ENCODE peak calls at places on chromosomes 12 and 14, in four cellular contexts. One of them, this sample, is unnamed.

GRCh38 chr12:20367731-20368652 is at the start of gene PDE3A:
- DNase-seq in K562: no peak
- DNase-seq in GM12878: no peak
- DNase-seq in HepG2: no peak
- DNase-seq in this sample: peak; percentile 80

GRCh38 chr14:21072781-21073339 is 2.8 kb downstream of the ARHGEF40 start:
- DNase-seq in K562: no peak
- DNase-seq in GM12878: no peak
- DNase-seq in HepG2: no peak
- DNase-seq in this sample: no peak

GRCh38 chr14:70671652-70672327 is 30.1 kb downstream of the TTC9 start:
- DNase-seq in K562: no peak
- DNase-seq in GM12878: no peak
- DNase-seq in HepG2: no peak
- DNase-seq in this sample: no peak

GRCh38 chr14:31283568-31284252 is 76.1 kb upstream of the HECTD1 start:
- DNase-seq in K562: no peak
- DNase-seq in GM12878: no peak
- DNase-seq in HepG2: no peak
- DNase-seq in this sample: no peak

GRCh38 chr12:30877110-30877875 is 49.3 kb upstream of the TSPAN11 start:
- DNase-seq in K562: no peak
- DNase-seq in GM12878: no peak
- DNase-seq in HepG2: no peak
- DNase-seq in this sample: no peak

GRCh38 chr14:20802341-20803084 is at the start of gene RNASE1:
- DNase-seq in K562: peak; percentile 34
- DNase-seq in GM12878: no peak
- DNase-seq in HepG2: peak; percentile 33
- DNase-seq in this sample: no peak

GRCh38 chr12:113259499-113259953 is 38.3 kb downstream of the TPCN1 start:
- DNase-seq in K562: no peak
- DNase-seq in GM12878: no peak
- DNase-seq in HepG2: peak; percentile 78
- DNase-seq in this sample: peak; percentile 87

GRCh38 chr12:122963928-122964240 is 2.4 kb downstream of the ABCB9 start:
- DNase-seq in K562: no peak
- DNase-seq in GM12878: no peak
- DNase-seq in HepG2: no peak
- DNase-seq in this sample: no peak

GRCh38 chr12:91311081-91311480 is 128.5 kb upstream of the DCN start:
- DNase-seq in K562: no peak
- DNase-seq in GM12878: no peak
- DNase-seq in HepG2: no peak
- DNase-seq in this sample: no peak

GRCh38 chr12:34396861-34397590 is 374.7 kb downstream of the ALG10 start:
- DNase-seq in K562: peak; percentile 1
- DNase-seq in GM12878: no peak
- DNase-seq in HepG2: no peak
- DNase-seq in this sample: peak; percentile 1

GRCh38 chr14:51862839-51863235 is 2.4 kb downstream of the GNG2 start:
- DNase-seq in K562: no peak
- DNase-seq in GM12878: no peak
- DNase-seq in HepG2: no peak
- DNase-seq in this sample: no peak

GRCh38 chr14:51868405-51868804 is 8.0 kb downstream of the GNG2 start:
- DNase-seq in K562: no peak
- DNase-seq in GM12878: no peak
- DNase-seq in HepG2: no peak
- DNase-seq in this sample: no peak

GRCh38 chr14:51869426-51870113 is 9.2 kb downstream of the GNG2 start:
- DNase-seq in K562: no peak
- DNase-seq in GM12878: no peak
- DNase-seq in HepG2: no peak
- DNase-seq in this sample: no peak

GRCh38 chr14:51867753-51868152 is 7.3 kb downstream of the GNG2 start:
- DNase-seq in K562: no peak
- DNase-seq in GM12878: no peak
- DNase-seq in HepG2: no peak
- DNase-seq in this sample: no peak

GRCh38 chr14:51865953-51866747 is 5.7 kb downstream of the GNG2 start:
- DNase-seq in K562: no peak
- DNase-seq in GM12878: no peak
- DNase-seq in HepG2: no peak
- DNase-seq in this sample: no peak
- TF ChIP-seq FOXM1 in K562: no peak
- TF ChIP-seq FOXM1 in GM12878: peak; percentile 35
- TF ChIP-seq FOXM1 in HepG2: no peak
- TF ChIP-seq FOXM1 in this sample: no peak

DNA sequence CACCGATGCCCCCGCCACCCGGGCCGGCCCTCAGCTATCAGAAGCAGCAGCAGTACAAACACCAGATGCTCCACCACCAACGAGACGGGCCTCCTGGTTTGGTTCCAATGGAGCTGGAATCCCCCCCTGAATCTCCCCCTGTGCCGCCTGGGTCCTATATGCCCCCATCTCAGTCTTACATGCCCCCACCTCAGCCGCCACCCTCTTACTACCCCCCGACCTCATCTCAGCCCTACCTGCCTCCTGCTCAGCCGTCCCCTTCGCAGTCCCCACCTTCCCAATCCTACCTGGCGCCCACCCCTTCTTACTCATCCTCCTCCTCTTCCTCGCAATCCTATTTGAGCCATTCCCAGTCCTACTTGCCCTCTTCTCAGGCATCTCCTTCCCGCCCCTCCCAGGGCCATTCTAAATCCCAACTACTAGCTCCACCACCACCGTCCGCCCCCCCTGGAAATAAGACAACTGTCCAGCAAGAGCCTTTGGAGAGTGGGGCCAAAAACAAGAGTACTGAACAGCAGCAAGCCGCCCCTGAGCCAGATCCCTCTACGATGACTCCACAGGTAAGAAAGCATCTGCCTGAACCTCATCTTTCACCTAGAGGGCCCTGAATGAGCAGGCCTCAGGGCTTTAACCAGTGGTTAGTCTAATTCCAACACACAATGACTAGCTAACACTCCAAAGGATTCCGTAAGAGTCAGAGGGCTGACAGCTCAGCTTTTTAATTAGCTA is 851 bp downstream of the YLPM1 start:
- DNase-seq in K562: no peak
- DNase-seq in GM12878: no peak
- DNase-seq in HepG2: no peak
- DNase-seq in this sample: peak; percentile 28
- TF ChIP-seq REST in K562: no peak
- TF ChIP-seq REST in GM12878: no peak
- TF ChIP-seq REST in HepG2: no peak
- TF ChIP-seq REST in this sample: no peak

GRCh38 chr14:102362084-102362483 is 606 bp downstream of the CINP start:
- DNase-seq in K562: no peak
- DNase-seq in GM12878: peak; percentile 57
- DNase-seq in HepG2: no peak
- DNase-seq in this sample: peak; percentile 30
- TF ChIP-seq YY1 in K562: no peak
- TF ChIP-seq YY1 in GM12878: no peak
- TF ChIP-seq YY1 in HepG2: no peak
- TF ChIP-seq YY1 in this sample: no peak

DNA sequence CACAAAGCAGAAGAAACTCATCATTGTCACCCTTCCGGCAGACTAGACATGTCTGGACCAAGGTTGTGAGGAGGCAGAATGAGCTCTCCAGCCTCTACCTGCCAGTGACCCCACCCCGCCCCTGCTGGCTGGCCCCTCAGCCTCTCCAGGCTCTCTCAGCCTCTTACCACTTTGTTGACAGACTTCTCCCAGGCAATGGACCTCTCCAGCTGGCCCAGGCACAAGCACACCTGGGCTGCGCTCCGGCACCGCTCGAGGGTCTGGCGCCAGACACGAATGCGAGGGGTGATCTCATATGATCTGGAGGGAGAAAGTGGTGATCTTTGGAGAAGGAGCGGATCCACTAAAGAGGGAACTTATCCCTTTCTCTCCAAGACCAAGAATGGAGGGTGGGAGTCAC is 30.3 kb downstream of the BAZ2A start:
- DNase-seq in K562: no peak
- DNase-seq in GM12878: no peak
- DNase-seq in HepG2: no peak
- DNase-seq in this sample: no peak
- TF ChIP-seq FOXM1 in K562: no peak
- TF ChIP-seq FOXM1 in GM12878: no peak
- TF ChIP-seq FOXM1 in HepG2: no peak
- TF ChIP-seq FOXM1 in this sample: no peak

DNA sequence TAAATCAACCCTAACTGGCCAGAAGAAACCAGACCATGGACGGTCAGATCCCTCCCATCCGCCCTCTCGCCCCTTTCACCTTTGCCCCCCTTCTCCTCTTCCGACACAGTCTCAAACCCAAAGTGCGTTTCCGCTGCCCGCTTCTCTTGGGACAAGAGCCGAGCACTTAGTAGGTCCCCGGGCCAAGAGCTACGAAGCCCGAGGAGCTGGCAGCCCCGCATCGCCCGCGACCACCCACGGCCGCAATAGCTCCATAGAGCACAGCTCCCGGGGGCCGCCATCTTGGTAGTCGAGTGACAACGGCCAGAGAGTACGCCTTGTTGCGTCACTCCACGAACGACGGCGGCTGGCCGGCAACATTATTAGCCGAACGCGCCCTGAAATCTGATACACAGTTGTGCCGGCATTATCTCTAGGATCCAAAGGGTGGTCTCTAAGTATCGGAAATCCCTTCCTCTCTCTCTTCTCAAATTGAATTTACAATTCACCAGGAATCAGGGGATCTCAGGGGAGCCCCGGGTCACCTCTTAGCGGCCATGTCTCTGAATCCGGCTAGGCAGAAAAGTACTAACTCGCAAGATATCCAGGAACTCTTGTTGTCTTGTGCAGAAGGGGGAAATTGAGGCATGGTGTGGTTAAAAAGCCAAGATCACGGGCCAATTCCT is at the start of gene COQ5:
- DNase-seq in K562: peak; percentile 76
- DNase-seq in GM12878: no peak
- DNase-seq in HepG2: peak; percentile 80
- DNase-seq in this sample: peak; percentile 85
- TF ChIP-seq REST in K562: peak; percentile 29
- TF ChIP-seq REST in GM12878: no peak
- TF ChIP-seq REST in HepG2: peak; percentile 58
- TF ChIP-seq REST in this sample: peak; percentile 76

DNA sequence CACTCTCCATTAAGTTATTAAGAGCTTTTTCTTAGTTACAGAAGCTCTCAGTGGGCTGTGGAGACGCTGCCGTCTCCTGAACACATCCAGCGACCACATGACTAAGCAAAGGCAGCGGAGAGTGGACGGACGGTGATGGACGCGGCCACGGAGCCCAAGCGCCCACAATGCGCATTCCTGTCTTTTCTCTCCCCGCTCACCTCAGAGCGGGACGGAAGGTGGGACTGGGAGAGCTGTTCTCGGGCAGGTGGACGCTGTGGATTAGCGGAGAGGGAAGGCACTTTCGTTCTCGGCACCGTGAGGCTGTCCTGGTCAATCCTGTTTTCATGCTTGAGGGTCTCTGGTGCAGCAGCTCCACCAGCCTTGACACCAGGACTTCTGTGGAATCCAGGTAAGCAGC is 2.6 kb upstream of the ANKLE2 start:
- DNase-seq in K562: no peak
- DNase-seq in GM12878: no peak
- DNase-seq in HepG2: no peak
- DNase-seq in this sample: no peak
- TF ChIP-seq YY1 in K562: no peak
- TF ChIP-seq YY1 in GM12878: no peak
- TF ChIP-seq YY1 in HepG2: no peak
- TF ChIP-seq YY1 in this sample: no peak